ENCODE peak calls at places on chromosomes 12 and 14, in nine cellular contexts. One of them, this sample, is unnamed.
A peak's percentile ranks its signal among the peaks of the same experiment; 100 is the strongest.

GRCh38 chr12:43317156-43317555 is 234.8 kb downstream of the ADAMTS20 start:
- DNase-seq in astrocyte of the cerebellum: no peak
- DNase-seq in endothelial cell: no peak
- DNase-seq in lung: no peak
- DNase-seq in Peyer's patch: no peak
- DNase-seq in brain microvascular endothelial cell: no peak
- DNase-seq in CD4-positive, alpha-beta T cell: no peak
- DNase-seq in cardiac muscle cell: no peak
- DNase-seq in GM13977: no peak
- DNase-seq in this sample: no peak

GRCh38 chr14:43479751-43480150 is 1027.3 kb downstream of the FSCB start:
- DNase-seq in astrocyte of the cerebellum: no peak
- DNase-seq in endothelial cell: no peak
- DNase-seq in lung: no peak
- DNase-seq in Peyer's patch: no peak
- DNase-seq in brain microvascular endothelial cell: no peak
- DNase-seq in CD4-positive, alpha-beta T cell: no peak
- DNase-seq in cardiac muscle cell: no peak
- DNase-seq in GM13977: no peak
- DNase-seq in this sample: no peak

GRCh38 chr14:63777024-63777423 is 49.2 kb upstream of the SGPP1 start:
- DNase-seq in astrocyte of the cerebellum: peak; percentile 47
- DNase-seq in endothelial cell: no peak
- DNase-seq in lung: no peak
- DNase-seq in Peyer's patch: no peak
- DNase-seq in brain microvascular endothelial cell: peak; percentile 22
- DNase-seq in CD4-positive, alpha-beta T cell: no peak
- DNase-seq in cardiac muscle cell: no peak
- DNase-seq in GM13977: no peak
- DNase-seq in this sample: peak; percentile 41

GRCh38 chr14:31942216-31942841 is 134.8 kb upstream of the ARHGAP5 start:
- DNase-seq in astrocyte of the cerebellum: no peak
- DNase-seq in endothelial cell: no peak
- DNase-seq in lung: no peak
- DNase-seq in Peyer's patch: no peak
- DNase-seq in brain microvascular endothelial cell: no peak
- DNase-seq in CD4-positive, alpha-beta T cell: no peak
- DNase-seq in cardiac muscle cell: no peak
- DNase-seq in GM13977: no peak
- DNase-seq in this sample: no peak

GRCh38 chr12:29160230-29160629 is 11.2 kb downstream of the FAR2 start:
- DNase-seq in astrocyte of the cerebellum: no peak
- DNase-seq in endothelial cell: no peak
- DNase-seq in lung: no peak
- DNase-seq in Peyer's patch: no peak
- DNase-seq in brain microvascular endothelial cell: no peak
- DNase-seq in CD4-positive, alpha-beta T cell: peak; percentile 2
- DNase-seq in cardiac muscle cell: no peak
- DNase-seq in GM13977: no peak
- DNase-seq in this sample: no peak

GRCh38 chr14:80621701-80622100 is 319.8 kb downstream of the CEP128 start:
- DNase-seq in astrocyte of the cerebellum: no peak
- DNase-seq in endothelial cell: no peak
- DNase-seq in lung: no peak
- DNase-seq in Peyer's patch: no peak
- DNase-seq in brain microvascular endothelial cell: no peak
- DNase-seq in CD4-positive, alpha-beta T cell: no peak
- DNase-seq in cardiac muscle cell: no peak
- DNase-seq in GM13977: no peak
- DNase-seq in this sample: peak; percentile 84

GRCh38 chr12:81206425-81206824 is 128.5 kb downstream of the ACSS3 start:
- DNase-seq in astrocyte of the cerebellum: no peak
- DNase-seq in endothelial cell: no peak
- DNase-seq in lung: no peak
- DNase-seq in Peyer's patch: no peak
- DNase-seq in brain microvascular endothelial cell: no peak
- DNase-seq in CD4-positive, alpha-beta T cell: no peak
- DNase-seq in cardiac muscle cell: no peak
- DNase-seq in GM13977: no peak
- DNase-seq in this sample: no peak

GRCh38 chr12:56119361-56119796 is 1.3 kb downstream of the ZC3H10 start:
- DNase-seq in astrocyte of the cerebellum: peak; percentile 87
- DNase-seq in endothelial cell: peak; percentile 68
- DNase-seq in lung: peak; percentile 82
- DNase-seq in Peyer's patch: no peak
- DNase-seq in brain microvascular endothelial cell: peak; percentile 75
- DNase-seq in CD4-positive, alpha-beta T cell: peak; percentile 63
- DNase-seq in cardiac muscle cell: peak; percentile 94
- DNase-seq in GM13977: peak; percentile 75
- DNase-seq in this sample: peak; percentile 95

GRCh38 chr12:118544569-118544968 is 168.2 kb downstream of the SUDS3 start:
- DNase-seq in astrocyte of the cerebellum: no peak
- DNase-seq in endothelial cell: no peak
- DNase-seq in lung: no peak
- DNase-seq in Peyer's patch: no peak
- DNase-seq in brain microvascular endothelial cell: peak; percentile 64
- DNase-seq in CD4-positive, alpha-beta T cell: no peak
- DNase-seq in cardiac muscle cell: no peak
- DNase-seq in GM13977: no peak
- DNase-seq in this sample: peak; percentile 89

GRCh38 chr14:23186913-23187654 is 3.6 kb upstream of the SLC7A8 start:
- DNase-seq in astrocyte of the cerebellum: peak; percentile 64
- DNase-seq in endothelial cell: peak; percentile 31
- DNase-seq in lung: no peak
- DNase-seq in Peyer's patch: no peak
- DNase-seq in brain microvascular endothelial cell: peak; percentile 65
- DNase-seq in CD4-positive, alpha-beta T cell: no peak
- DNase-seq in cardiac muscle cell: peak; percentile 66
- DNase-seq in GM13977: peak; percentile 68
- DNase-seq in this sample: peak; percentile 68

GRCh38 chr12:75606146-75606545 is 94.7 kb upstream of the KRR1 start:
- DNase-seq in astrocyte of the cerebellum: no peak
- DNase-seq in endothelial cell: no peak
- DNase-seq in lung: no peak
- DNase-seq in Peyer's patch: no peak
- DNase-seq in brain microvascular endothelial cell: no peak
- DNase-seq in CD4-positive, alpha-beta T cell: no peak
- DNase-seq in cardiac muscle cell: no peak
- DNase-seq in GM13977: no peak
- DNase-seq in this sample: peak; percentile 23

DNA sequence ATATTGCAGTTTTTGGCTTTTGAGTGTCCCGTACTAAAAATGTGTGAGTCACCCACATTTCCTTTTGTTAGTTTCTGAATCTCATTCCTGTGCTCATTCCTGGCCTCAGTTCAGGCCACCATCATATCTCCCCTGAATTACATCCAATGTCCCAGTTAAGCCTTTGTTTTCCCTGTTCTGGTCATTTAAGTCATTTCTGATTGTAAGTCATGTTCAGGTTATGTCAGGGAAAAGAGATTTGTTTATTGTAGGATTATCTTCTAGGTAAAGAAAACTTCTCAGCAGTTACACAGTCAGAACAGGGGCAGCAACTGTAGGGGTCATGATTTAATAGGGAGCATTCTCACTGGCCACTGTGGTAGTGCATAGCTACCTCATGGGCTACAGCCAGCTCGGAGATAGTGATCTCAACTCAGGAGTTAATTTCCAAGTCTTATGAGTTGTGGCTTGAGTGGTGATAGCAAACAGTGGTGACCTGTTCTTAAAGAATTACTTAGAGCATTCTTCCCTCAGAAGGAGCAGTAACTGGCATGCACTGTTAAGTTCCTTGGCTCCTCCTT is 6.7 kb downstream of the DDX47 start:
- DNase-seq in astrocyte of the cerebellum: peak; percentile 93
- DNase-seq in endothelial cell: no peak
- DNase-seq in lung: no peak
- DNase-seq in Peyer's patch: no peak
- DNase-seq in brain microvascular endothelial cell: peak; percentile 95
- DNase-seq in CD4-positive, alpha-beta T cell: no peak
- DNase-seq in cardiac muscle cell: no peak
- DNase-seq in GM13977: no peak
- DNase-seq in this sample: peak; percentile 53
- TF ChIP-seq CTCF in astrocyte of the cerebellum: peak; percentile 13
- TF ChIP-seq CTCF in endothelial cell: no peak
- TF ChIP-seq CTCF in lung: no peak
- TF ChIP-seq CTCF in Peyer's patch: no peak
- TF ChIP-seq CTCF in brain microvascular endothelial cell: no peak
- TF ChIP-seq CTCF in CD4-positive, alpha-beta T cell: no peak
- TF ChIP-seq CTCF in cardiac muscle cell: no peak
- TF ChIP-seq CTCF in GM13977: no peak
- TF ChIP-seq CTCF in this sample: no peak

GRCh38 chr14:89241265-89241664 is 175.8 kb downstream of the FOXN3 start:
- DNase-seq in astrocyte of the cerebellum: no peak
- DNase-seq in endothelial cell: no peak
- DNase-seq in lung: no peak
- DNase-seq in Peyer's patch: no peak
- DNase-seq in brain microvascular endothelial cell: no peak
- DNase-seq in CD4-positive, alpha-beta T cell: no peak
- DNase-seq in cardiac muscle cell: no peak
- DNase-seq in GM13977: no peak
- DNase-seq in this sample: no peak

GRCh38 chr14:89241934-89242670 is 174.9 kb downstream of the FOXN3 start:
- DNase-seq in astrocyte of the cerebellum: no peak
- DNase-seq in endothelial cell: no peak
- DNase-seq in lung: no peak
- DNase-seq in Peyer's patch: no peak
- DNase-seq in brain microvascular endothelial cell: no peak
- DNase-seq in CD4-positive, alpha-beta T cell: no peak
- DNase-seq in cardiac muscle cell: no peak
- DNase-seq in GM13977: no peak
- DNase-seq in this sample: no peak

GRCh38 chr14:89240414-89240813 is 176.6 kb downstream of the FOXN3 start:
- DNase-seq in astrocyte of the cerebellum: no peak
- DNase-seq in endothelial cell: no peak
- DNase-seq in lung: no peak
- DNase-seq in Peyer's patch: no peak
- DNase-seq in brain microvascular endothelial cell: peak; percentile 59
- DNase-seq in CD4-positive, alpha-beta T cell: no peak
- DNase-seq in cardiac muscle cell: no peak
- DNase-seq in GM13977: no peak
- DNase-seq in this sample: no peak

GRCh38 chr14:89236846-89237245 is 180.2 kb downstream of the FOXN3 start:
- DNase-seq in astrocyte of the cerebellum: no peak
- DNase-seq in endothelial cell: no peak
- DNase-seq in lung: no peak
- DNase-seq in Peyer's patch: no peak
- DNase-seq in brain microvascular endothelial cell: no peak
- DNase-seq in CD4-positive, alpha-beta T cell: no peak
- DNase-seq in cardiac muscle cell: no peak
- DNase-seq in GM13977: no peak
- DNase-seq in this sample: no peak

GRCh38 chr14:89237923-89238529 is 179.0 kb downstream of the FOXN3 start:
- DNase-seq in astrocyte of the cerebellum: no peak
- DNase-seq in endothelial cell: no peak
- DNase-seq in lung: no peak
- DNase-seq in Peyer's patch: no peak
- DNase-seq in brain microvascular endothelial cell: no peak
- DNase-seq in CD4-positive, alpha-beta T cell: no peak
- DNase-seq in cardiac muscle cell: no peak
- DNase-seq in GM13977: no peak
- DNase-seq in this sample: peak; percentile 24
- TF ChIP-seq CTCF in astrocyte of the cerebellum: peak; percentile 50
- TF ChIP-seq CTCF in endothelial cell: no peak
- TF ChIP-seq CTCF in lung: no peak
- TF ChIP-seq CTCF in Peyer's patch: peak; percentile 37
- TF ChIP-seq CTCF in brain microvascular endothelial cell: peak; percentile 46
- TF ChIP-seq CTCF in CD4-positive, alpha-beta T cell: no peak
- TF ChIP-seq CTCF in cardiac muscle cell: peak; percentile 54
- TF ChIP-seq CTCF in GM13977: no peak
- TF ChIP-seq CTCF in this sample: peak; percentile 33

GRCh38 chr14:52923902-52924575 is 26.8 kb downstream of the FERMT2 start:
- DNase-seq in astrocyte of the cerebellum: no peak
- DNase-seq in endothelial cell: no peak
- DNase-seq in lung: no peak
- DNase-seq in Peyer's patch: no peak
- DNase-seq in brain microvascular endothelial cell: no peak
- DNase-seq in CD4-positive, alpha-beta T cell: no peak
- DNase-seq in cardiac muscle cell: no peak
- DNase-seq in GM13977: no peak
- DNase-seq in this sample: no peak
- TF ChIP-seq CTCF in astrocyte of the cerebellum: no peak
- TF ChIP-seq CTCF in endothelial cell: no peak
- TF ChIP-seq CTCF in lung: no peak
- TF ChIP-seq CTCF in Peyer's patch: no peak
- TF ChIP-seq CTCF in brain microvascular endothelial cell: no peak
- TF ChIP-seq CTCF in CD4-positive, alpha-beta T cell: no peak
- TF ChIP-seq CTCF in cardiac muscle cell: no peak
- TF ChIP-seq CTCF in GM13977: peak; percentile 24
- TF ChIP-seq CTCF in this sample: no peak

GRCh38 chr14:88551094-88551870 is 3.5 kb downstream of the PTPN21 start:
- DNase-seq in astrocyte of the cerebellum: peak; percentile 60
- DNase-seq in endothelial cell: peak; percentile 77
- DNase-seq in lung: peak; percentile 81
- DNase-seq in Peyer's patch: peak; percentile 82
- DNase-seq in brain microvascular endothelial cell: peak; percentile 70
- DNase-seq in CD4-positive, alpha-beta T cell: peak; percentile 38
- DNase-seq in cardiac muscle cell: peak; percentile 75
- DNase-seq in GM13977: no peak
- DNase-seq in this sample: peak; percentile 89
- TF ChIP-seq CTCF in astrocyte of the cerebellum: peak; percentile 33
- TF ChIP-seq CTCF in endothelial cell: no peak
- TF ChIP-seq CTCF in lung: no peak
- TF ChIP-seq CTCF in Peyer's patch: peak; percentile 54
- TF ChIP-seq CTCF in brain microvascular endothelial cell: peak; percentile 52
- TF ChIP-seq CTCF in CD4-positive, alpha-beta T cell: no peak
- TF ChIP-seq CTCF in cardiac muscle cell: peak; percentile 48
- TF ChIP-seq CTCF in GM13977: no peak
- TF ChIP-seq CTCF in this sample: peak; percentile 20

DNA sequence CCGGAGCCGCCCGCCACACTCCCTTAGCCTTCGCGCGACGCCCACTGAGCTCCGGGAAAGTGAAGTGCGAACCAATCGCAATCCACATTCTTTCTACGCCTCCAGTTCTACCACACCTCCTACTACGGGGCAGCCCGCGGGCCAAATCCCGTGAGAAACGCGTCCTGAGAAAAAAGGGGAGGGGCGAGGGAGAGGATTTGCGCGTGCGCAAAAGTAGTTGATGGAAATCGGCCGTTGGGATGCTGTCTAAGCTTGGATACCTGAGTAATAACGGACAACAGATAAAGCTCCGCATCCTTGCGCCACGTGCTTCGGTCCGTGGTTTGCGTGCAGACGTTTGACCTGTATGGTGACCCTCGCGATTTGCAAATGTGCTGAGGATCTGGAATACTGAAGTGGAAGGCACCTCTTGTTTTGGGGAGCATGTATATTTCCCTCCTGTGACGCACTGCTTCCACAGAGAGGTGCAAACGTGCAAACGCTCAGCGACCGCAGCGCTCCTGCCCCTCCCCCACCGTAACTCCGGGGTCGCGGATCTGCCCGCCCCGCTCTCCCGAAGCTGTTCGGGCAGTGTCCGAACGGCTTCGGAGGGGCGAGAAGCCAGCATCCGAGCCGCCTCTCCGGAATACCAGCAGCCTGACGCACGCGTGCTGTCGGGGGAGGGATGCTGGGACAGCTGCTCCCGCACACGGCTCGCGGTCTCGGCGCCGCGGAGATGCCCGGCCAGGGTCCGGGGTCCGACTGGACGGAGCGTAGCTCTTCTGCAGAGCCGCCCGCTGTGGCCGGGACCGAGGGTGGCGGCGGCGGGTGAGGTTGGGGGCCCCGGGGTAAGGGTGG is at the start of the genes FAM216A and GPN3:
- DNase-seq in astrocyte of the cerebellum: peak; percentile 97
- DNase-seq in endothelial cell: peak; percentile 90
- DNase-seq in lung: peak; percentile 97
- DNase-seq in Peyer's patch: peak; percentile 96
- DNase-seq in brain microvascular endothelial cell: peak; percentile 97
- DNase-seq in CD4-positive, alpha-beta T cell: peak; percentile 95
- DNase-seq in cardiac muscle cell: peak; percentile 99
- DNase-seq in GM13977: peak; percentile 94
- DNase-seq in this sample: peak; percentile 99
- TF ChIP-seq CTCF in astrocyte of the cerebellum: no peak
- TF ChIP-seq CTCF in endothelial cell: no peak
- TF ChIP-seq CTCF in lung: no peak
- TF ChIP-seq CTCF in Peyer's patch: no peak
- TF ChIP-seq CTCF in brain microvascular endothelial cell: no peak
- TF ChIP-seq CTCF in CD4-positive, alpha-beta T cell: no peak
- TF ChIP-seq CTCF in cardiac muscle cell: no peak
- TF ChIP-seq CTCF in GM13977: peak; percentile 6
- TF ChIP-seq CTCF in this sample: no peak

This sample was measured in MCF 10A.